ENCODE peak calls at places on chromosomes 2 and 18, in four cellular contexts. A is mesothelial cell of epicardium; L is stimulated activated CD8-positive, alpha-beta memory T cell treated with anti-CD3 and anti-CD28 coated beads, Interleukin-2, amount 100 ng/mL, for 48 hours; M is fibroblast of lung. K is an unnamed sample.

GRCh38 chr18:26646897-26647296 is 98.5 kb upstream of the KCTD1 start:
- DNase-seq in M (no peak), L (no peak), A (no peak), K (no peak)

GRCh38 chr2:202870431-202871160 is 970 bp downstream of the ICA1L start:
- DNase-seq in L (peak), A (peak), M (peak), K (peak)

GRCh38 chr18:54162431-54162830 is 62.0 kb downstream of the MBD2 start:
- DNase-seq in A (no peak), L (no peak), M (peak), K (no peak)

GRCh38 chr2:128313076-128313836 is 5.4 kb downstream of the HS6ST1 start:
- DNase-seq in M (no peak), L (no peak), A (peak), K (peak)

GRCh38 chr2:85819811-85820510 is 66.2 kb downstream of the ATOH8 start:
- DNase-seq in A (no peak), L (no peak), M (no peak), K (no peak)

GRCh38 chr2:121648611-121649401 is 456 bp downstream of the CLASP1 start:
- DNase-seq in L (peak), M (peak), A (peak), K (peak)

GRCh38 chr2:66674087-66674486 is 239.2 kb downstream of the MEIS1 start:
- DNase-seq in A (no peak), M (no peak), L (no peak), K (no peak)

GRCh38 chr2:30665761-30666306 is 141.4 kb downstream of the CAPN13 start:
- DNase-seq in L (no peak), A (no peak), M (no peak), K (no peak)

GRCh38 chr2:29296585-29296984 is 181.4 kb downstream of the CLIP4 start:
- DNase-seq in A (no peak), L (no peak), M (no peak), K (no peak)

GRCh38 chr18:79680100-79680879 is 687 bp downstream of the CTDP1 start:
- DNase-seq in A (peak), M (peak), L (peak), K (no peak)

GRCh38 chr2:132252191-132252893 is 90.6 kb upstream of the ANKRD30BL start:
- DNase-seq in M (no peak), L (no peak), A (no peak), K (no peak)

GRCh38 chr18:9944805-9945204 is 31.0 kb downstream of the VAPA start:
- DNase-seq in A (no peak), L (no peak), M (no peak), K (no peak)

GRCh38 chr2:190765386-190766173 is 115.0 kb upstream of the GLS start:
- DNase-seq in M (peak), A (no peak), L (no peak), K (no peak)

GRCh38 chr2:191835539-191836350 is 11.1 kb downstream of the CAVIN2 start:
- DNase-seq in M (no peak), A (no peak), L (no peak), K (no peak)

GRCh38 chr2:120949027-120949956 is 213.6 kb downstream of the GLI2 start:
- DNase-seq in M (no peak), A (no peak), L (no peak), K (no peak)

GRCh38 chr2:73983322-73984202 is 1.1 kb upstream of the TET3 start:
- DNase-seq in M (no peak), A (peak), L (no peak), K (peak)

GRCh38 chr2:223880779-223881178 is 43.4 kb upstream of the AP1S3 start:
- DNase-seq in M (no peak), L (no peak), A (no peak), K (no peak)

GRCh38 chr18:25453556-25454269 is 101.7 kb upstream of the ZNF521 start:
- DNase-seq in M (peak), L (no peak), A (no peak), K (no peak)

GRCh38 chr2:192230864-192231453 is 36.2 kb upstream of the TMEFF2 start:
- DNase-seq in L (no peak), M (no peak), A (no peak), K (no peak)

GRCh38 chr18:34493566-34494358 is 216.3 kb upstream of the DTNA start:
- DNase-seq in L (no peak), A (peak), M (no peak), K (peak)

GRCh38 chr2:16245481-16246054 is 305.2 kb downstream of the MYCN start:
- DNase-seq in L (no peak), A (no peak), M (no peak), K (no peak)

GRCh38 chr2:43542285-43542933 is 53.4 kb downstream of the THADA start:
- DNase-seq in L (no peak), A (no peak), M (peak), K (no peak)

GRCh38 chr2:168697668-168698121 is 104.7 kb upstream of the NOSTRIN start:
- DNase-seq in A (no peak), L (no peak), M (no peak), K (no peak)

GRCh38 chr18:11994708-11995444 is 13.6 kb downstream of the IMPA2 start:
- DNase-seq in A (no peak), M (peak), L (no peak), K (no peak)

GRCh38 chr2:102736174-102736606 is 25.6 kb upstream of the TMEM182 start:
- DNase-seq in L (no peak), A (no peak), M (peak), K (peak)

K was measured in GM12892.